ENCODE peak calls at places on chromosomes 5 and 9, in eight cellular contexts. E is NCI-H1417; C is GM13977; T is dermis blood vessel endothelial cell; N is caudate nucleus; P is activated effector memory CD4-positive, alpha-beta T cell treated with Interleukin-2 at 50 U/mL for 16 hours; R is fibroblast of lung; W is GM04503. S is an unnamed sample.

GRCh38 chr5:126600631-126601511 is at the start of gene PHAX:
- DNase-seq in E (peak), C (peak), T (peak), N (peak), P (peak), R (peak), W (no peak), S (peak)

GRCh38 chr5:111950660-111951059 is 193.7 kb upstream of the NREP start:
- DNase-seq in E (no peak), C (no peak), T (no peak), N (no peak), P (no peak), R (peak), W (no peak), S (no peak)

GRCh38 chr9:128022886-128023285 is 42.1 kb upstream of the EEIG1 start:
- DNase-seq in E (no peak), C (no peak), T (peak), N (no peak), P (no peak), R (peak), W (no peak), S (no peak)

GRCh38 chr9:92737611-92738299 is 26.9 kb downstream of the BICD2 start:
- DNase-seq in E (no peak), C (no peak), T (no peak), N (no peak), P (no peak), R (no peak), W (no peak), S (no peak)

GRCh38 chr9:98256632-98257218 is 1.3 kb upstream of the TBC1D2 start:
- DNase-seq in E (peak), C (peak), T (peak), N (no peak), P (peak), R (no peak), W (no peak), S (no peak)

GRCh38 chr5:172095368-172095960 is 89.0 kb upstream of the FBXW11 start:
- DNase-seq in E (no peak), C (no peak), T (no peak), N (no peak), P (no peak), R (peak), W (no peak), S (no peak)

GRCh38 chr5:166509085-166509484 is 1782.4 kb upstream of the WWC1 start:
- DNase-seq in E (no peak), C (no peak), T (peak), N (no peak), P (no peak), R (peak), W (no peak), S (peak)

GRCh38 chr9:121299125-121299466 is 31.1 kb downstream of the GSN start:
- DNase-seq in E (peak), C (no peak), T (no peak), N (no peak), P (no peak), R (no peak), W (no peak), S (no peak)

GRCh38 chr9:135657416-135657815 is 5.7 kb upstream of the LCN9 start:
- DNase-seq in E (no peak), C (no peak), T (no peak), N (no peak), P (no peak), R (no peak), W (no peak), S (no peak)

GRCh38 chr5:146919304-146919703 is 40.7 kb upstream of the PPP2R2B start:
- DNase-seq in E (no peak), C (no peak), T (no peak), N (no peak), P (no peak), R (no peak), W (no peak), S (no peak)

GRCh38 chr9:37476930-37477329 is 8.8 kb upstream of the POLR1E start:
- DNase-seq in E (no peak), C (no peak), T (no peak), N (no peak), P (no peak), R (no peak), W (no peak), S (no peak)

GRCh38 chr9:116549061-116549664 is 137.9 kb upstream of the TRIM32 start:
- DNase-seq in E (no peak), C (no peak), T (no peak), N (no peak), P (no peak), R (peak), W (peak), S (peak)

GRCh38 chr5:179550511-179551342 is at the start of gene RUFY1:
- DNase-seq in E (peak), C (peak), T (peak), N (peak), P (peak), R (peak), W (peak), S (peak)

GRCh38 chr5:17379188-17379951 is 118.7 kb upstream of the TAF11L2 start:
- DNase-seq in E (no peak), C (no peak), T (no peak), N (no peak), P (no peak), R (peak), W (no peak), S (peak)

S was measured in astrocyte of the cerebellum.